ENCODE peak calls at places on chromosome 6, in nine cellular contexts. O is GM12878, K is gastrocnemius medialis, A is heart left ventricle, B is upper lobe of left lung, Q is breast epithelium, J is IMR-90, E is uterus, H is testis. D is an unnamed sample.

GRCh38 chr6:127691147-127691546 is 114.2 kb downstream of the C6orf58 start:
- DNase-seq in O (no peak), H (no peak), K (no peak), E (no peak), J (no peak), B (no peak), A (no peak), Q (no peak), D (no peak)

GRCh38 chr6:34610819-34611477 is 54.8 kb upstream of the SPDEF start:
- DNase-seq in J (peak), H (no peak), K (no peak), Q (no peak), O (no peak), A (no peak), E (no peak), B (no peak), D (no peak)

GRCh38 chr6:105001063-105001462 is 44.2 kb downstream of the LIN28B start:
- DNase-seq in O (no peak), H (no peak), E (no peak), J (no peak), B (no peak), K (no peak), A (no peak), Q (no peak), D (no peak)

GRCh38 chr6:160428069-160428430 is 79.9 kb downstream of the SLC22A3 start:
- DNase-seq in O (no peak), J (no peak), E (peak), Q (no peak), H (peak), K (peak), B (no peak), A (peak), D (no peak)

GRCh38 chr6:17600527-17601388 is 656 bp downstream of the FAM8A1 start:
- DNase-seq in O (no peak), K (peak), H (peak), Q (no peak), E (peak), A (peak), J (peak), B (peak), D (peak)

GRCh38 chr6:137925299-137925698 is 58.2 kb downstream of the TNFAIP3 start:
- DNase-seq in A (no peak), J (no peak), H (no peak), Q (no peak), K (no peak), E (no peak), B (no peak), O (no peak), D (no peak)

GRCh38 chr6:52984247-52984646 is 10.8 kb downstream of the GSTA4 start:
- DNase-seq in K (no peak), A (no peak), J (no peak), H (no peak), Q (no peak), B (no peak), O (peak), E (no peak), D (no peak)

GRCh38 chr6:157629220-157629619 is 193.8 kb upstream of the SNX9 start:
- DNase-seq in H (no peak), B (no peak), Q (no peak), J (peak), E (no peak), K (no peak), A (no peak), O (no peak), D (no peak)

GRCh38 chr6:69796081-69796626 is 656 bp downstream of the LMBRD1 start:
- DNase-seq in E (no peak), A (no peak), H (peak), K (peak), B (no peak), J (peak), Q (peak), O (no peak), D (peak)
- TF ChIP-seq POLR2A in E (no peak), A (no peak), H (no peak), K (no peak), B (no peak), J (no peak), Q (no peak), O (no peak), D (no peak)

DNA sequence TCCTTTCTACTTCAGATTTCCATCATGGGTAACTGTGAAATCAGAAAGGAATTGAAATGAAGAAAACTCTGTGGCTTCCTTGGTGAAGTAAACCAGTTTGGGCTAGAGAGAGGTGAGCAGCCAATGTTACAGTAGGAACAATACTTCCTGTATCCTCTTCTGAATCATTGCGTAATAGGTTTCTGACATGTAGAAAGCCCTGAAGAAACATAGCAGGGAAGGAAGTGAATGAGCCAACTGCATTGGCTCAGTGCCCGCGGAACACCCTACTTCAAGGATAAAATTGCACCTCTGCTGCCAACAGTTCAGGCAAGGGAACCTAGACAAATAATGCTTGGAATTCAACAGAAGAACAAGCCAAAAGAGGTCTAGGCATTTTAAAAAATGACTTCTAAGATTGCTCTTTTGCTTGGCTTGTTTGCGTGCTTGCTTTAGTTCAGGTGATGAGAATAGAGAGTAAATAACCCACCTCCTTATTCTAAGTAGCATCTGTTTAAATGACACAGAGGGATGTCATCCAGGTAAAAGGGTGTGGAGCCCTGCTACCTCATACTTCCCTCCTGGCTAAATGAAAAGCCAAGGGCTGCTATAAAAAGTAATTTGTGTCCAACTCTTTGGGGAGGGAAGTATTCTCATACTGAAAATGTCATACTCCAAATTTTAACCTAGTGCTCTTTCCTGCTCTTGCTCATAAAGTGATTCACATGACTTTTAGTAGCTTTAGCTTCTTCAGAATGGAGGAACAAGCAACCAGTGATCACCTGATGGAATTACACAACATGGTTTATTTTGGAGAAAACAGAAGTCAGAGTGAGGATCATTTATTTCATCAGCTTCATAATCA is 30.0 kb upstream of the AKIRIN2 start:
- DNase-seq in B (no peak), J (peak), K (peak), A (peak), Q (peak), H (peak), E (peak), O (peak), D (peak)
- H3K4me3 ChIP-seq in B (no peak), J (no peak), K (no peak), A (no peak), Q (no peak), H (no peak), E (no peak), O (peak), D (no peak)

GRCh38 chr6:170346649-170347048 is 40.1 kb downstream of the FAM120B start:
- DNase-seq in O (no peak), B (no peak), E (no peak), J (no peak), K (no peak), Q (no peak), A (no peak), H (no peak), D (no peak)
- TF ChIP-seq CTCF in O (no peak), B (no peak), E (no peak), J (no peak), K (no peak), Q (no peak), A (no peak), H (no peak), D (no peak)

DNA sequence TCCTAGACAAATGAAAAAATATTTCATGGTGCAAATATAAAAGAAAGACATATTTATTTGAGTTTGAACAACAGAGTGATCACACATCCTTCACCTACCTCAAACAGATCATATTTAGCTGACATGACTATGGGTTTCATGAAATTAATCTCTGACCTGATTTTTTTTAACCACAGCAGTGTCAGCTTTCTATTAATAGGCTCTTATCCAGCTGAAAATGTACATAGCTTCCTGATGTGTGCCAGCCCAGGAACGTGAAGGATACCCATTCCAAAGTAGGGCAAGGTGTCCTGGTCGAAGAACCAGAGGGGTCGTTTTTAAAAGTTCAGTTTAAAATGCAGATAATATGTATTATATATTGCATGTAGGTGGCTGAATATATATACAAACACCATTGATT is 19.8 kb downstream of the TRDN start:
- DNase-seq in E (no peak), Q (no peak), O (no peak), J (no peak), K (peak), B (no peak), A (peak), H (no peak), D (no peak)
- TF ChIP-seq POLR2A in E (no peak), Q (no peak), O (no peak), J (no peak), K (no peak), B (no peak), A (no peak), H (no peak), D (no peak)

GRCh38 chr6:6832439-6832838 is 243.9 kb downstream of the LY86 start:
- DNase-seq in A (no peak), H (no peak), B (no peak), J (no peak), Q (no peak), O (no peak), E (no peak), K (no peak), D (no peak)

GRCh38 chr6:6829872-6830683 is 241.6 kb downstream of the LY86 start:
- DNase-seq in J (no peak), B (no peak), Q (no peak), E (no peak), K (no peak), H (no peak), A (no peak), O (no peak), D (no peak)

GRCh38 chr6:6837541-6838080 is 249.1 kb downstream of the LY86 start:
- DNase-seq in H (no peak), K (no peak), O (no peak), J (no peak), A (no peak), B (no peak), E (no peak), Q (no peak), D (no peak)

GRCh38 chr6:6836609-6837406 is 248.3 kb downstream of the LY86 start:
- DNase-seq in J (no peak), E (no peak), O (no peak), K (no peak), H (no peak), A (no peak), Q (no peak), B (no peak), D (no peak)

DNA sequence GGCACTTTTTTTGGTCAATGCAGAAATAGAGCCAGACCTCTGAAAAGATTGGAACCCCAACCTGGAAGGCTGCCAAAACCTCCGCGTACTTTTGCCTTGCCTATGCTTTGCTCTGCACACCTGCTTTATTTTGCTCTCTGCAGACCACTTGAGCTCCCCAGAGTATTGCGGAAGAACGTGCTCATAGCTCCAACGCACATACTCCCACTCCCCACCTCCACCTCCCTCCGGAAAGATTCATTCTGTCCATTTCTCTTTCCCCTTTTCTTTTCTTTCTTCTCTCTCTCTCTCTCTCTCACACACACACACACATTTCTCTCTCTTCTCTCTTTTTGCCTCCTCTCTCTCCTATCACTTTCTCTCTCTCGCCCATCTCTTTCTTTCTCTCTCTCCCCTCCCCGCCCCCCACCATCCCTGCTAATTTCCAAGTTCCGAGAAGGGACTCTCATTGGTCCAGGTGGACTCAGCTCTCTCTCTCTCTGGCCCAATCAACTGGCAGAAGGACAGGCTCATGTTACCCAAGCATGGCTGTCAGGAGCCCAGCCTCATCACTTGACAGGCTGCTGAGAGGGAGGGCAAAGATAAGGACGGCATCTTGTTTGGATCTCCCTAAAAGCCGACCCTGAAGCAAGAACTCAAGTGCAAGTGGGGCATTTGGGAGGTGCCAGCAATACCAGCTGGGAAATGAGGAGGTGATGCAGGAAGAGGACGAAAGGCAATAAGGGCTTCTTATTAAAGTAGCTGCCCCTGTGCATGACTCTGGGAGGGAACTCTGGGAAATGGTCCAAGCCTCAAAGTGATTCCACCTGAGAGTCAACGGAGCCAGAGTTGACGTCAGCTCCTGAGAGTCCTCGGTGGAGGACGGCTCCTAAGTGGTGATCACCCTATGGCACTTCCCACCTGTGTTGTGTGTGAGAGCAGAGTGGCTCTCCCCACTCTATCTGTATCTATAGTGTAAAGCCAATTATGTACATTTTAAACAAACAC is 246.1 kb downstream of the LY86 start:
- DNase-seq in E (no peak), H (no peak), J (no peak), O (no peak), K (no peak), A (peak), Q (no peak), B (no peak), D (no peak)
- H3K4me3 ChIP-seq in E (no peak), H (no peak), J (no peak), O (no peak), K (no peak), A (no peak), Q (no peak), B (no peak), D (no peak)

DNA sequence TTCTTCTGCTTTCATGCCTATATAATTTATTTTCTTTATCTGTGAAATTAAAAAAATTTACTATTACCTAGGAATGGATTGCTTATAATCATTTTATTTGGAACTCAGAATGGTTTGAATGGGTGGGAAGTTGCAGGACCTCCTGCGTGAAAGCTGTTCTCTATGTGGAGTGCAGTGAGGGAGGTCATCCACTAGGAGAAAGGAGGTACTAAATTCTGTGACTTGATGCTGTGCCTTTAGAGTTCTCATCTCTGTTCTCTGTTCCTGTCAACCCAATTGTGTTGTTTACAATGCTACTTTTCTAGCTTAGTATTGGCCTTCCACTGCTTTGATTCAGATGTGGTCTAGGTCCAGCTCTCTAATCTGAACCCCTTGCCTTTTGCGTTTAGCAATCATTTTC is 65.0 kb upstream of the HIVEP1 start:
- DNase-seq in E (no peak), K (no peak), B (no peak), A (no peak), H (no peak), Q (no peak), O (no peak), J (no peak), D (no peak)
- TF ChIP-seq CTCF in E (no peak), K (no peak), B (no peak), A (no peak), H (no peak), Q (no peak), O (peak), J (no peak), D (no peak)